ENCODE peak calls at places on chromosomes 7 and 10, in nine cellular contexts. J is IMR-90, W is fibroblast of lung, U is mammary epithelial cell, O is neural progenitor cell, N is breast epithelium, V is keratinocyte, L is HepG2, X is Peyer's patch. K is an unnamed sample.

GRCh38 chr7:78124221-78124620 is 325.6 kb downstream of the PHTF2 start:
- DNase-seq in J (no peak), W (no peak), U (no peak), O (no peak), N (no peak), V (no peak), L (no peak), X (no peak), K (peak; percentile 34)

GRCh38 chr7:148652773-148653172 is 45.9 kb upstream of the CUL1 start:
- DNase-seq in J (no peak), W (no peak), U (no peak), O (no peak), N (no peak), V (no peak), L (no peak), X (no peak), K (no peak)

GRCh38 chr7:44257618-44258422 is 57.0 kb downstream of the YKT6 start:
- DNase-seq in J (peak; percentile 89), W (peak; percentile 94), U (peak; percentile 66), O (peak; percentile 40), N (peak; percentile 21), V (peak; percentile 53), L (peak; percentile 67), X (peak; percentile 70), K (peak; percentile 61)

GRCh38 chr7:518630-519428 is 817 bp downstream of the PDGFA start:
- DNase-seq in J (peak; percentile 71), W (peak; percentile 72), U (peak; percentile 82), O (peak; percentile 78), N (peak; percentile 81), V (no peak), L (no peak), X (peak; percentile 88), K (peak; percentile 66)

GRCh38 chr7:2100278-2101205 is 132.2 kb downstream of the MAD1L1 start:
- DNase-seq in J (no peak), W (no peak), U (no peak), O (no peak), N (no peak), V (no peak), L (peak; percentile 58), X (peak; percentile 85), K (no peak)

GRCh38 chr10:82390866-82391658 is 516.1 kb downstream of the NRG3 start:
- DNase-seq in J (no peak), W (no peak), U (no peak), O (no peak), N (no peak), V (no peak), L (no peak), X (no peak), K (no peak)

GRCh38 chr7:94513565-94513860 is 3.9 kb downstream of the CASD1 start:
- DNase-seq in J (peak; percentile 10), W (no peak), U (peak; percentile 1), O (no peak), N (no peak), V (no peak), L (no peak), X (no peak), K (no peak)

GRCh38 chr7:132557489-132558044 is 18.7 kb downstream of the PLXNA4 start:
- DNase-seq in J (no peak), W (peak; percentile 41), U (peak; percentile 3), O (no peak), N (no peak), V (no peak), L (no peak), X (no peak), K (peak; percentile 23)

GRCh38 chr7:139103057-139103820 is 6.3 kb downstream of the ZC3HAV1 start:
- DNase-seq in J (no peak), W (no peak), U (no peak), O (no peak), N (no peak), V (no peak), L (no peak), X (no peak), K (no peak)

GRCh38 chr7:103989785-103990775 is 622 bp upstream of the RELN start:
- DNase-seq in J (peak; percentile 47), W (peak; percentile 49), U (peak; percentile 4), O (peak; percentile 68), N (no peak), V (no peak), L (peak; percentile 59), X (no peak), K (peak; percentile 59)

GRCh38 chr10:93758911-93759410 is 1.2 kb downstream of the LGI1 start:
- DNase-seq in J (no peak), W (no peak), U (no peak), O (no peak), N (no peak), V (no peak), L (no peak), X (no peak), K (no peak)

GRCh38 chr10:114603943-114604342 is 54.1 kb downstream of the ABLIM1 start:
- DNase-seq in J (no peak), W (peak; percentile 9), U (no peak), O (no peak), N (no peak), V (no peak), L (no peak), X (no peak), K (no peak)

GRCh38 chr7:77993823-77994222 is 195.2 kb downstream of the PHTF2 start:
- DNase-seq in J (no peak), W (no peak), U (no peak), O (no peak), N (no peak), V (no peak), L (no peak), X (no peak), K (no peak)

GRCh38 chr10:90418869-90419652 is 438.8 kb downstream of the HTR7 start:
- DNase-seq in J (peak; percentile 97), W (peak; percentile 96), U (peak; percentile 91), O (no peak), N (no peak), V (peak; percentile 66), L (peak; percentile 7), X (no peak), K (no peak)

GRCh38 chr10:13296476-13296875 is 3.4 kb downstream of the PHYH start:
- DNase-seq in J (no peak), W (no peak), U (no peak), O (no peak), N (no peak), V (no peak), L (no peak), X (no peak), K (no peak)

GRCh38 chr7:1934756-1935155 is 264.7 kb downstream of the ELFN1 start:
- DNase-seq in J (no peak), W (no peak), U (no peak), O (no peak), N (no peak), V (no peak), L (no peak), X (no peak), K (no peak)

DNA sequence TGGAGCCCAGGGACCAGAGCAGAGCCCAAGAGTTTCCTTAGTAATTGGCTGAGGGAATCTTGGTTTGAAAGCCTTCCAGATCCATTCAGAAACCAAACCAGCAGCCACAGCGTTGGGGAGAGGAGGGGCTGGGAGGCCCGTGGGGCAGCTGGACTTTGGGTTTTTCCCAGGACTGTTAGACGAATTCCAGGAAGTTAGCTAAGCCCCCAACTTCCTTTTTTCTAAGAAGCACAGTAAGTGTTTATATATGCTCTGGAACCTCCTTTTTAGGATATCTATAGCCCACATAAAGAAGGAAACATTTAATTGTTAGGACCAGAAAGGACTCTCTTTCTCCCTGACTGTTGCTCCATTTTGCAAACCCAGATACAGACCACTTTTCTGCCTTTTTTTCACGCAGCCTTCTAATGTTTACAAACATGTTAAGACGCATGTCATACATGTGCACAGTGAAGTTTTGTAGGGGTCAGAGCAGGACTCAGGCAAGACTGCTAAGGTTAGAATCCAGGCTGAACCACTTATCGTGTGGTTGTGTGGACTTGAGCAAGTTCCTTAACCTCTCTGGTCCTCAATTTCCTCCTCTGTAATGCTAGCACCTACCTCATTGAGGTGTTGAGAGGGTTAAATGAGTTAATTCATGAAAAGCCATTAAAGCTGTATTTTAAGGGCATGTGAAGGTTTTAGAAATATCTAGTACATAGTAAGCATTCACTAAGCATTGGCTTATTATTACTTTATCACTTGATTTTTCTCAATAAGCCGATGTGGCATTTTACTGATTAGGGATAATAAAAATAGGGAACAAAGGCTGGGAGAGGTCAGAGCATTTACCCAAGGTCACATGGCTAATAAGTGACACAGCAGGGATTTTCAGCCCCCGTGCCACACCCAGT is 42.4 kb downstream of the TBATA start:
- DNase-seq in J (peak; percentile 72), W (peak; percentile 85), U (no peak), O (no peak), N (no peak), V (no peak), L (peak; percentile 57), X (peak; percentile 58), K (peak; percentile 49)
- H3K4me3 ChIP-seq in J (no peak overlapping the region), W (no peak overlapping the region), U (no peak overlapping the region), O (no peak overlapping the region), N (no peak overlapping the region), V (no peak overlapping the region), L (no peak overlapping the region), X (no peak overlapping the region), K (no peak overlapping the region)

DNA sequence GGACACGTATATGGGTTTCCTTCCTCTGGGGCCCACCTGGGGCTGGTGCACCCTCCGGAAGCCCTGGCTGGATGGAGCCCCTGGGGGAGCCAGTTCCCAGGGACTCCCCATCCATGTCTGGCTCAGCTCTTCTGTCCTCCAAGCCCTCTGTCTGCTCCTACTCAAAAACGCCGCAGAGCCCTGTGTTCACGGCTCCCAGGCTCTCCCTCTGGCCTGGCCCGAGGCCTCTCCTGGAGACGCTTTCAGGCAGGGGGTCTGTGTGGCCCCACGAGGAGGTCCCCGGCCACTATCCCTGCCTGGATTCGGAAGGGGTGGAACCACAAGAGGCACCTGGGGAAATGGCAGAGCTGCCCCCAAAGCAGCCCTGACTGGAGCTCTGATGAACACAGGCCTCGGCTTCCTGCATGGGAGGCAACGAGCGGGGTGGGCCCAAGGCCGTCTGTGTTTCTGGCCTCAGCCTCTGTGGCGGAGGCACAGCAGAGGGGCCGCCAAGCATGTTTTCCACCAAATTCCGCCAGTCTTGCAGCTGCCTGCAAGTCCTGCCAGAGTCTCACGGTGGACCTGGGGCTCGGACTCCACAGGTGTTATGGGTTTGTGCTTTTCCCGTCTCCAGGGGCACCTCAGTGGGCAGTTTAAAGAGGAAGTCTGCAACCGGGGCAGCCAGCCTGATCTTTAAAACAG is 22.6 kb upstream of the INPP5A start:
- DNase-seq in J (no peak), W (no peak), U (no peak), O (no peak), N (no peak), V (no peak), L (no peak), X (peak; percentile 46), K (no peak)
- H3K4me1 ChIP-seq in J (peaks cover 16% of the 10 kb centered on the region), W (peaks cover 38% of the 10 kb centered on the region), U (peaks cover 17% of the 10 kb centered on the region), O (peaks cover 28% of the 10 kb centered on the region), N (peaks cover 20% of the 10 kb centered on the region), V (peaks cover 20% of the 10 kb centered on the region), L (peaks cover 53% of the 10 kb centered on the region), X (peaks cover 8% of the 10 kb centered on the region), K (peaks cover 9% of the 10 kb centered on the region)

GRCh38 chr7:24821045-24821853 is 64.0 kb upstream of the GSDME start:
- DNase-seq in J (peak; percentile 96), W (peak; percentile 92), U (peak; percentile 98), O (no peak), N (peak; percentile 64), V (no peak), L (peak; percentile 35), X (peak; percentile 94), K (peak; percentile 97)
- H3K27ac ChIP-seq in J (peak overlapping the region; percentile 28), W (peak overlapping the region; percentile 83), U (peak overlapping the region; percentile 98), O (no peak overlapping the region), N (peak overlapping the region; percentile 26), V (peak overlapping the region; percentile 99), L (peak overlapping the region; percentile 39), X (peak overlapping the region; percentile 78), K (peak overlapping the region; percentile 83)

GRCh38 chr10:58372630-58373445 is 12.4 kb upstream of the TFAM start:
- DNase-seq in J (no peak), W (no peak), U (no peak), O (no peak), N (no peak), V (no peak), L (no peak), X (no peak), K (peak; percentile 71)
- H3K4me3 ChIP-seq in J (no peak overlapping the region), W (no peak overlapping the region), U (no peak overlapping the region), O (no peak overlapping the region), N (no peak overlapping the region), V (no peak overlapping the region), L (no peak overlapping the region), X (no peak overlapping the region), K (no peak overlapping the region)

K was measured in SJCRH30.